ENCODE peak calls at places on chromosomes 3 and 15, in five cellular contexts. W is Peyer's patch, F is IMR-90, P is tibial nerve, Q is right lobe of liver. R is an unnamed sample.

GRCh38 chr3:109548192-109548938 is 211.0 kb upstream of the DPPA4 start:
- DNase-seq in W (no peak), F (peak), P (no peak), Q (no peak), R (no peak)

GRCh38 chr3:127044996-127045395 is 62.1 kb downstream of the PLXNA1 start:
- DNase-seq in W (no peak), F (peak), P (no peak), Q (peak), R (no peak)

GRCh38 chr3:73614385-73614784 is 10.4 kb downstream of the PDZRN3 start:
- DNase-seq in W (no peak), F (peak), P (peak), Q (peak), R (peak)

GRCh38 chr3:61464785-61465184 is 96.6 kb upstream of the PTPRG start:
- DNase-seq in W (no peak), F (no peak), P (no peak), Q (no peak), R (no peak)

GRCh38 chr3:124217542-124217941 is 225.6 kb upstream of the ROPN1 start:
- DNase-seq in W (no peak), F (peak), P (peak), Q (peak), R (peak)

GRCh38 chr15:64713592-64713991 is 61.8 kb downstream of the RBPMS2 start:
- DNase-seq in W (no peak), F (no peak), P (no peak), Q (no peak), R (no peak)

GRCh38 chr15:38818156-38818745 is 253.6 kb upstream of the RASGRP1 start:
- DNase-seq in W (no peak), F (no peak), P (no peak), Q (no peak), R (no peak)

GRCh38 chr3:63914312-63914711 is 2.1 kb upstream of the SCAANT1 start:
- DNase-seq in W (no peak), F (peak), P (peak), Q (peak), R (peak)

GRCh38 chr15:78437107-78437761 is 782 bp upstream of the IREB2 start:
- DNase-seq in W (no peak), F (peak), P (no peak), Q (no peak), R (no peak)

GRCh38 chr3:126346466-126346865 is 10.7 kb downstream of the KLF15 start:
- DNase-seq in W (no peak), F (no peak), P (no peak), Q (peak), R (no peak)

GRCh38 chr3:62015111-62015510 is 358.2 kb downstream of the FEZF2 start:
- DNase-seq in W (no peak), F (no peak), P (no peak), Q (no peak), R (no peak)

GRCh38 chr15:98548172-98548971 is 100.0 kb upstream of the IGF1R start:
- DNase-seq in W (peak), F (peak), P (peak), Q (peak), R (peak)

GRCh38 chr3:23665741-23666140 is 140.0 kb upstream of the UBE2E1 start:
- DNase-seq in W (no peak), F (peak), P (no peak), Q (no peak), R (no peak)

GRCh38 chr3:134486577-134487041 is 752 bp downstream of the CEP63 start:
- DNase-seq in W (peak), F (peak), P (no peak), Q (no peak), R (peak)

GRCh38 chr3:52001443-52001974 is 5.8 kb upstream of the RPL29 start:
- DNase-seq in W (peak), F (peak), P (peak), Q (peak), R (peak)

DNA sequence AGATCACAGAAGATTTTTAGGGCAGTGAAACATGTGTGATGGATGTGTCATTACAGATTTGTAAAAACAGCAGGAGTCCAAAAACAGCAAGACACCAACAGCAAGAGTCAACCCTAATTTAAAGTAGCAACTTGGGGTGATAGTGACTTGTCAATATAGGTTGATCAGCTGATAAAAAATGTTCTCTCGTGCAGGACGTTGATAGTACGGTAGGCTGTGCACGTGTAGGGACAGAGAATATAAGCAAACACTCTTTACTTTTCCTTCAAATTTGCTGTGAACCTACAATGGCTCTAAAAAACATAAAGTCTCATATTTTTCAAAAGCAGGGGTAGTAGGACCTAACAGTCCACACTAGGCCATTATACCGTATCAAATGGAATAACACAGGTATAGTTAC is 120.8 kb downstream of the STAG1 start:
- DNase-seq in W (no peak), F (no peak), P (no peak), Q (no peak), R (no peak)
- H3K4me3 ChIP-seq in W (no peak), F (no peak), P (no peak), Q (no peak), R (no peak)

DNA sequence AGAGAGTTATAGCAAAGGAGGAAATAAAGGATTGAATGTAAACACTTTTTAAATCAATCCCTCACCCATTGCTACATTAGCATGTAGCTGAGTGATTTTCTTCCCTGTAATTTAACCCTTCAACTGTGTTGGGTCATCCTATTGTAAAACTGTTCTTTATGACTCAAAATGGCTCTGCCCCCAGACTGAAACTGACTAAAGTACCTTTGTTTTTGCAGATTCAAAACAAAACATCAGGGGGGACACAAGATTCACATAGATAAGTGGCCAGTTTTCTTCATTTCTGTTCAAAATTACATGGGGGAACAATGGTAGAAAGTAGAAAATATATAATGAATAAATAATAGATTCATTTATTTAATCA is 268.4 kb downstream of the IGSF11 start:
- DNase-seq in W (no peak), F (no peak), P (no peak), Q (no peak), R (no peak)
- TF ChIP-seq CTCF in W (no peak), F (no peak), P (no peak), Q (no peak), R (no peak)

DNA sequence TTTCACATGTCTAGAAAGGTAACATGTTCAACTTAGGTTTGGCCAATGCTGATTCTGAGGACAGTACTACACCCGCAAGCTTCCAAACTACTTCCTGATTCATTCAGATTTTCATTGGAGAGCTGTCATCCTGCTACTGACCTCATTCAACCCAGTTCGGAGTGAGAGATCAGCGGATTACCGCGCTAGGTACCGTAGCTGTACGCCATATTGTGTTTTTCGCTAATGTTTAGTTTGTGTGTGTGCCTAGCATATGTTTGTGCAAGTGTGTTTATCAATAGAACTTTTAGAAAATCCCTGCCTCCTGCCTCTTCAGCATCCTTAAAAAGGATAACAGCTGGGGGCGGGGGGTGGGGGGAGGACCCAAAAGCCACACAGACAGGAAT is 1.1 kb downstream of the ZBTB20 start:
- DNase-seq in W (peak), F (peak), P (peak), Q (peak), R (peak)
- TF ChIP-seq POLR2A in W (peak), F (no peak), P (peak), Q (peak), R (no peak)

GRCh38 chr3:181756645-181757044 is 44.9 kb downstream of the SOX2 start:
- DNase-seq in W (no peak), F (no peak), P (no peak), Q (no peak), R (no peak)
- H3K4me3 ChIP-seq in W (no peak), F (no peak), P (no peak), Q (no peak), R (no peak)

GRCh38 chr15:60648928-60649679 is 170.2 kb upstream of the ICE2 start:
- DNase-seq in W (no peak), F (no peak), P (no peak), Q (no peak), R (no peak)

GRCh38 chr15:60652245-60652644 is 173.3 kb upstream of the ICE2 start:
- DNase-seq in W (no peak), F (no peak), P (no peak), Q (no peak), R (no peak)

GRCh38 chr15:60651155-60651554 is 172.2 kb upstream of the ICE2 start:
- DNase-seq in W (no peak), F (no peak), P (no peak), Q (no peak), R (no peak)

GRCh38 chr15:60651734-60652141 is 172.8 kb upstream of the ICE2 start:
- DNase-seq in W (no peak), F (no peak), P (no peak), Q (no peak), R (no peak)

DNA sequence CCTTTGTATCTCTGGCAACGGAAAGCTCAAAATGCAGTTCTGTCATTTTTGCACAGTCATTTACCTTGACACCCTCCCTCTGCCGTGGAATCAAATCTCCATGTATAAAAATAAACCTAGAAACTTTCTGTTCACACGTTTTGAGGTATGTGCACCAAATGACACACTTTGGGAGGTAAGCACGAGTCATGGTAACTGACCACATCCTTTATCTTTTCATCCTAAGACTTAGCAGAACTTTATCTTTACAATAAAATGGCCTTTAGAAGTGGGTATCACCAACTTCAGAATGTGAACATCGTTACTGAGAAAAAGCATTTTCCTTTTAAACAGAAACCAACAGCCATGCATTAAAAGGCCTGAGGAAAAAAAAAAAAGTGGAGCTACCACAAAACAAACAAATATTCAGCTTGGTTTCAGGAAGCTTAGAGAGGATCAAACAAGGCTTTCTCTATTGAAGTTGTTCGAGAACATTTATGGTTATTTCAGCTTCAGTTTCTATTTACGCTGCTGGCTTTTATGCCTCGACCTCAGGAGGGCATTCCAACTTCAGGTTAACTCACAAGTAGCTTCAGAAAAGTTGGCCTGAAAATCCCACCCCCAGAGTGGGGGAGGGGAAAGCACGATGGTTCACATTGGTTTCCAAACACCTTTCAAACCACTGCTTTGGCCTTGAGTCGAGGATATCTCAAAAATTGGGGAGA is 171.1 kb upstream of the ICE2 start:
- DNase-seq in W (no peak), F (peak), P (no peak), Q (no peak), R (no peak)
- TF ChIP-seq CTCF in W (no peak), F (no peak), P (no peak), Q (no peak), R (no peak)

GRCh38 chr3:50340404-50341329 is at the start of gene RASSF1:
- DNase-seq in W (peak), F (no peak), P (peak), Q (peak), R (peak)
- TF ChIP-seq POLR2A in W (no peak), F (no peak), P (peak), Q (peak), R (no peak)

GRCh38 chr3:45599424-45599886 is 4.9 kb downstream of the LIMD1 start:
- DNase-seq in W (no peak), F (no peak), P (no peak), Q (no peak), R (no peak)
- H3K4me3 ChIP-seq in W (peak), F (no peak), P (no peak), Q (no peak), R (no peak)

DNA sequence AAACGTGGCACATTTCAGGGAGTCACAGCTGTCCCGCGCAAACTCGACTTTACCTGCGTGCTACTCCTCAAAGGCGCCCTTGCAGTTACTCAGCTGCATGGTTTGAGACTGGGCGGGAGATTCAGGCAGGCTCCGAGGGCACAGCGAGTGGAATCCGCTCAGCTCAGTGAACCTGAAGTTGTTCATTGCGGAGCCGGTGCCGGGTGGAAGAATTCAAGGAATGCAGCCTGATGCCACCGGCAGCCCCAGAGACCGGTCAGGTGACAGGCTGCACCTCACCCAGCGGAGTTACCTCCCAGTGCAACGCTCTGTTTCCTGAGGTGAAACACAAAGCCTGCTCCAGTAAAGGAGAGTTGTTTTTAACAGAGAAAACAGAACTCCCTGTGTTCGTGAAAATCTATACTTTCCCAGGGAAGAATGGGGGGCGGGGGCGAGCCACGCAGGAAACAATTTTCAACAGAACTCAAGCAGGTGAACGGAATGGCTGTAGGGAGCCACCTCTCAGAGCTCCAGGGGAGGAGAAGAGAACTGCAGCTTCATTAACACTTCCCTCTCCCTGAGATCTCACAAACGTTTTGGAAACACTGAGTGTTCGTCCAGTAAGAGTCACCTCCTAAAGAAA is 3.8 kb downstream of the VEPH1 start:
- DNase-seq in W (no peak), F (no peak), P (no peak), Q (peak), R (peak)
- TF ChIP-seq CTCF in W (no peak), F (no peak), P (no peak), Q (no peak), R (no peak)

GRCh38 chr3:183161552-183162345 is 785 bp downstream of the LAMP3 start:
- DNase-seq in W (peak), F (no peak), P (no peak), Q (no peak), R (no peak)
- TF ChIP-seq POLR2A in W (no peak), F (no peak), P (no peak), Q (no peak), R (no peak)